ENCODE peak calls at places on chromosome 22, in eight cellular contexts. One of them, this sample, is unnamed.
A peak's percentile ranks its signal among the peaks of the same experiment; 100 is the strongest.

GRCh38 chr22:20994128-20994901 is 7.6 kb downstream of the THAP7 start:
- DNase-seq in amygdala: no peak
- DNase-seq in A549: no peak
- DNase-seq in CD4-positive, alpha-beta memory T cell: no peak
- DNase-seq in H54: no peak
- DNase-seq in BJ: no peak
- DNase-seq in heart left ventricle: no peak
- DNase-seq in MCF 10A: no peak
- DNase-seq in this sample: no peak

GRCh38 chr22:44484618-44485017 is 13.4 kb downstream of the RTL6 start:
- DNase-seq in A549: no peak
- DNase-seq in BJ: no peak
- DNase-seq in heart left ventricle: no peak
- DNase-seq in CD4-positive, alpha-beta memory T cell: no peak
- DNase-seq in H54: no peak
- DNase-seq in MCF 10A: no peak
- DNase-seq in amygdala: no peak
- DNase-seq in this sample: no peak

GRCh38 chr22:25437414-25438160 is 126.9 kb upstream of the GRK3 start:
- DNase-seq in amygdala: no peak
- DNase-seq in heart left ventricle: no peak
- DNase-seq in BJ: no peak
- DNase-seq in H54: no peak
- DNase-seq in CD4-positive, alpha-beta memory T cell: no peak
- DNase-seq in MCF 10A: no peak
- DNase-seq in A549: no peak
- DNase-seq in this sample: no peak

GRCh38 chr22:49643466-49643865 is 184.2 kb downstream of the BRD1 start:
- DNase-seq in BJ: no peak
- DNase-seq in amygdala: no peak
- DNase-seq in A549: no peak
- DNase-seq in MCF 10A: no peak
- DNase-seq in CD4-positive, alpha-beta memory T cell: no peak
- DNase-seq in heart left ventricle: no peak
- DNase-seq in H54: no peak
- DNase-seq in this sample: no peak

GRCh38 chr22:46065733-46066454 is 84.4 kb upstream of the PPARA start:
- DNase-seq in heart left ventricle: no peak
- DNase-seq in H54: no peak
- DNase-seq in amygdala: no peak
- DNase-seq in BJ: no peak
- DNase-seq in MCF 10A: peak; percentile 43
- DNase-seq in CD4-positive, alpha-beta memory T cell: no peak
- DNase-seq in A549: no peak
- DNase-seq in this sample: no peak

GRCh38 chr22:37630839-37631435 is 8.5 kb upstream of the SH3BP1 start:
- DNase-seq in amygdala: no peak
- DNase-seq in H54: no peak
- DNase-seq in heart left ventricle: no peak
- DNase-seq in BJ: no peak
- DNase-seq in MCF 10A: no peak
- DNase-seq in A549: no peak
- DNase-seq in CD4-positive, alpha-beta memory T cell: no peak
- DNase-seq in this sample: no peak

GRCh38 chr22:47366026-47366767 is 603.7 kb downstream of the TBC1D22A start:
- DNase-seq in CD4-positive, alpha-beta memory T cell: no peak
- DNase-seq in heart left ventricle: no peak
- DNase-seq in amygdala: no peak
- DNase-seq in MCF 10A: no peak
- DNase-seq in A549: no peak
- DNase-seq in H54: no peak
- DNase-seq in BJ: no peak
- DNase-seq in this sample: no peak

GRCh38 chr22:42111798-42112197 is 18.8 kb downstream of the CYP2D6 start:
- DNase-seq in A549: no peak
- DNase-seq in heart left ventricle: no peak
- DNase-seq in H54: no peak
- DNase-seq in MCF 10A: no peak
- DNase-seq in CD4-positive, alpha-beta memory T cell: no peak
- DNase-seq in amygdala: no peak
- DNase-seq in BJ: no peak
- DNase-seq in this sample: no peak

GRCh38 chr22:37801946-37802309 is 5.8 kb upstream of the GCAT start:
- DNase-seq in H54: no peak
- DNase-seq in amygdala: no peak
- DNase-seq in BJ: no peak
- DNase-seq in A549: peak; percentile 31
- DNase-seq in heart left ventricle: no peak
- DNase-seq in CD4-positive, alpha-beta memory T cell: no peak
- DNase-seq in MCF 10A: no peak
- DNase-seq in this sample: no peak

GRCh38 chr22:43814264-43814663 is 2.2 kb upstream of the EFCAB6 start:
- DNase-seq in heart left ventricle: no peak
- DNase-seq in A549: no peak
- DNase-seq in amygdala: no peak
- DNase-seq in H54: no peak
- DNase-seq in BJ: no peak
- DNase-seq in CD4-positive, alpha-beta memory T cell: no peak
- DNase-seq in MCF 10A: no peak
- DNase-seq in this sample: no peak

GRCh38 chr22:22460635-22461034 is 47.9 kb downstream of the ZNF280B start:
- DNase-seq in heart left ventricle: no peak
- DNase-seq in amygdala: no peak
- DNase-seq in CD4-positive, alpha-beta memory T cell: peak; percentile 7
- DNase-seq in A549: peak; percentile 11
- DNase-seq in BJ: no peak
- DNase-seq in H54: peak; percentile 4
- DNase-seq in MCF 10A: peak; percentile 14
- DNase-seq in this sample: no peak

GRCh38 chr22:46528121-46528610 is 9.3 kb downstream of the CELSR1 start:
- DNase-seq in MCF 10A: peak; percentile 98
- DNase-seq in heart left ventricle: no peak
- DNase-seq in CD4-positive, alpha-beta memory T cell: no peak
- DNase-seq in A549: peak; percentile 93
- DNase-seq in H54: no peak
- DNase-seq in BJ: no peak
- DNase-seq in amygdala: no peak
- DNase-seq in this sample: peak; percentile 91

GRCh38 chr22:24473278-24473677 is 21.9 kb upstream of the UPB1 start:
- DNase-seq in heart left ventricle: no peak
- DNase-seq in BJ: no peak
- DNase-seq in CD4-positive, alpha-beta memory T cell: no peak
- DNase-seq in H54: no peak
- DNase-seq in amygdala: no peak
- DNase-seq in A549: no peak
- DNase-seq in MCF 10A: no peak
- DNase-seq in this sample: no peak

GRCh38 chr22:25030636-25031035 is 78.1 kb downstream of the KIAA1671 start:
- DNase-seq in A549: no peak
- DNase-seq in heart left ventricle: no peak
- DNase-seq in BJ: no peak
- DNase-seq in H54: no peak
- DNase-seq in amygdala: no peak
- DNase-seq in CD4-positive, alpha-beta memory T cell: no peak
- DNase-seq in MCF 10A: no peak
- DNase-seq in this sample: peak; percentile 66

GRCh38 chr22:29524440-29525191 is 28.9 kb downstream of the THOC5 start:
- DNase-seq in A549: peak; percentile 26
- DNase-seq in H54: no peak
- DNase-seq in heart left ventricle: no peak
- DNase-seq in CD4-positive, alpha-beta memory T cell: peak; percentile 14
- DNase-seq in amygdala: no peak
- DNase-seq in BJ: no peak
- DNase-seq in MCF 10A: peak; percentile 26
- DNase-seq in this sample: peak; percentile 11

GRCh38 chr22:44740307-44740706 is 12.1 kb upstream of the ARHGAP8 start:
- DNase-seq in CD4-positive, alpha-beta memory T cell: no peak
- DNase-seq in heart left ventricle: no peak
- DNase-seq in A549: no peak
- DNase-seq in MCF 10A: no peak
- DNase-seq in H54: no peak
- DNase-seq in BJ: no peak
- DNase-seq in amygdala: no peak
- DNase-seq in this sample: no peak

GRCh38 chr22:30968924-30969531 is at the start of gene TUG1:
- DNase-seq in H54: peak; percentile 88
- DNase-seq in CD4-positive, alpha-beta memory T cell: peak; percentile 97
- DNase-seq in MCF 10A: peak; percentile 98
- DNase-seq in BJ: peak; percentile 87
- DNase-seq in A549: peak; percentile 99
- DNase-seq in amygdala: peak; percentile 97
- DNase-seq in heart left ventricle: peak; percentile 99
- DNase-seq in this sample: peak; percentile 98

GRCh38 chr22:35601743-35602633 is 15.1 kb downstream of the MB start:
- DNase-seq in BJ: no peak
- DNase-seq in MCF 10A: peak; percentile 86
- DNase-seq in heart left ventricle: no peak
- DNase-seq in amygdala: no peak
- DNase-seq in H54: peak; percentile 40
- DNase-seq in A549: peak; percentile 43
- DNase-seq in CD4-positive, alpha-beta memory T cell: no peak
- DNase-seq in this sample: peak; percentile 67

GRCh38 chr22:42688241-42688913 is 32.3 kb downstream of the A4GALT start:
- DNase-seq in amygdala: no peak
- DNase-seq in MCF 10A: peak; percentile 99
- DNase-seq in BJ: peak; percentile 91
- DNase-seq in H54: peak; percentile 36
- DNase-seq in CD4-positive, alpha-beta memory T cell: no peak
- DNase-seq in A549: peak; percentile 65
- DNase-seq in heart left ventricle: peak; percentile 87
- DNase-seq in this sample: peak; percentile 95

GRCh38 chr22:17444204-17444504 is 74.9 kb downstream of the CECR2 start:
- DNase-seq in MCF 10A: no peak
- DNase-seq in amygdala: no peak
- DNase-seq in CD4-positive, alpha-beta memory T cell: no peak
- DNase-seq in H54: no peak
- DNase-seq in A549: no peak
- DNase-seq in BJ: no peak
- DNase-seq in heart left ventricle: no peak
- DNase-seq in this sample: no peak

GRCh38 chr22:24965822-24966626 is 13.5 kb downstream of the KIAA1671 start:
- DNase-seq in amygdala: no peak
- DNase-seq in CD4-positive, alpha-beta memory T cell: no peak
- DNase-seq in MCF 10A: peak; percentile 95
- DNase-seq in heart left ventricle: no peak
- DNase-seq in H54: no peak
- DNase-seq in A549: peak; percentile 33
- DNase-seq in BJ: no peak
- DNase-seq in this sample: no peak

GRCh38 chr22:46770726-46771125 is 8.3 kb downstream of the TBC1D22A start:
- DNase-seq in heart left ventricle: no peak
- DNase-seq in BJ: no peak
- DNase-seq in A549: no peak
- DNase-seq in H54: no peak
- DNase-seq in MCF 10A: no peak
- DNase-seq in CD4-positive, alpha-beta memory T cell: no peak
- DNase-seq in amygdala: no peak
- DNase-seq in this sample: no peak

GRCh38 chr22:49603016-49603415 is 224.7 kb downstream of the BRD1 start:
- DNase-seq in CD4-positive, alpha-beta memory T cell: no peak
- DNase-seq in heart left ventricle: no peak
- DNase-seq in MCF 10A: no peak
- DNase-seq in A549: no peak
- DNase-seq in amygdala: no peak
- DNase-seq in H54: no peak
- DNase-seq in BJ: no peak
- DNase-seq in this sample: no peak

GRCh38 chr22:36409067-36409466 is 21.3 kb upstream of the MYH9 start:
- DNase-seq in CD4-positive, alpha-beta memory T cell: no peak
- DNase-seq in heart left ventricle: no peak
- DNase-seq in H54: no peak
- DNase-seq in A549: no peak
- DNase-seq in MCF 10A: no peak
- DNase-seq in BJ: no peak
- DNase-seq in amygdala: no peak
- DNase-seq in this sample: no peak

GRCh38 chr22:27456696-27457503 is 344.7 kb downstream of the MN1 start:
- DNase-seq in amygdala: no peak
- DNase-seq in CD4-positive, alpha-beta memory T cell: no peak
- DNase-seq in A549: peak; percentile 57
- DNase-seq in heart left ventricle: no peak
- DNase-seq in H54: peak; percentile 53
- DNase-seq in MCF 10A: peak; percentile 73
- DNase-seq in BJ: peak; percentile 81
- DNase-seq in this sample: peak; percentile 95

This sample was measured in fibroblast of lung.